ENCODE peak calls at places on chromosomes 13 and 19, in four cellular contexts. One of them, this sample, is unnamed.

GRCh38 chr19:16598848-16599247 is 26.6 kb upstream of the SLC35E1 start:
- DNase-seq in T1000: no peak
- DNase-seq in activated CD4-positive, alpha-beta T cell treated with anti-CD3 and anti-CD28 coated beads, Interleukin-2, amount 50 U/mL, for 24 hours: no peak
- DNase-seq in NCI-H446: no peak
- DNase-seq in this sample: no peak

GRCh38 chr19:40348961-40349507 is 539 bp downstream of the PLD3 start:
- DNase-seq in activated CD4-positive, alpha-beta T cell treated with anti-CD3 and anti-CD28 coated beads, Interleukin-2, amount 50 U/mL, for 24 hours: no peak
- DNase-seq in T1000: no peak
- DNase-seq in NCI-H446: peak; percentile 45
- DNase-seq in this sample: peak; percentile 43

GRCh38 chr13:103194871-103195270 is 128.7 kb upstream of the SLC10A2 start:
- DNase-seq in activated CD4-positive, alpha-beta T cell treated with anti-CD3 and anti-CD28 coated beads, Interleukin-2, amount 50 U/mL, for 24 hours: no peak
- DNase-seq in NCI-H446: no peak
- DNase-seq in T1000: no peak
- DNase-seq in this sample: no peak

GRCh38 chr19:10742494-10742893 is 24.6 kb downstream of the DNM2 start:
- DNase-seq in activated CD4-positive, alpha-beta T cell treated with anti-CD3 and anti-CD28 coated beads, Interleukin-2, amount 50 U/mL, for 24 hours: no peak
- DNase-seq in NCI-H446: peak; percentile 57
- DNase-seq in T1000: no peak
- DNase-seq in this sample: no peak

GRCh38 chr13:75042809-75043208 is 439.2 kb downstream of the TBC1D4 start:
- DNase-seq in activated CD4-positive, alpha-beta T cell treated with anti-CD3 and anti-CD28 coated beads, Interleukin-2, amount 50 U/mL, for 24 hours: no peak
- DNase-seq in T1000: no peak
- DNase-seq in NCI-H446: no peak
- DNase-seq in this sample: no peak

GRCh38 chr19:48896191-48896720 is 2.3 kb downstream of the TULP2 start:
- DNase-seq in T1000: no peak
- DNase-seq in NCI-H446: no peak
- DNase-seq in activated CD4-positive, alpha-beta T cell treated with anti-CD3 and anti-CD28 coated beads, Interleukin-2, amount 50 U/mL, for 24 hours: no peak
- DNase-seq in this sample: peak; percentile 55

GRCh38 chr19:4140237-4140711 is 13.2 kb upstream of the CREB3L3 start:
- DNase-seq in activated CD4-positive, alpha-beta T cell treated with anti-CD3 and anti-CD28 coated beads, Interleukin-2, amount 50 U/mL, for 24 hours: peak; percentile 20
- DNase-seq in T1000: no peak
- DNase-seq in NCI-H446: peak; percentile 78
- DNase-seq in this sample: peak; percentile 61

GRCh38 chr19:55778331-55778730 is 9.4 kb downstream of the RFPL4AL1 start:
- DNase-seq in activated CD4-positive, alpha-beta T cell treated with anti-CD3 and anti-CD28 coated beads, Interleukin-2, amount 50 U/mL, for 24 hours: no peak
- DNase-seq in NCI-H446: no peak
- DNase-seq in T1000: no peak
- DNase-seq in this sample: no peak

GRCh38 chr13:42740753-42741152 is 40.6 kb upstream of the FAM216B start:
- DNase-seq in T1000: no peak
- DNase-seq in activated CD4-positive, alpha-beta T cell treated with anti-CD3 and anti-CD28 coated beads, Interleukin-2, amount 50 U/mL, for 24 hours: no peak
- DNase-seq in NCI-H446: peak; percentile 45
- DNase-seq in this sample: peak; percentile 53

GRCh38 chr13:80374453-80374852 is 33.5 kb upstream of the SPRY2 start:
- DNase-seq in NCI-H446: no peak
- DNase-seq in T1000: no peak
- DNase-seq in activated CD4-positive, alpha-beta T cell treated with anti-CD3 and anti-CD28 coated beads, Interleukin-2, amount 50 U/mL, for 24 hours: no peak
- DNase-seq in this sample: no peak

GRCh38 chr19:21087871-21088270 is 5.9 kb downstream of the ZNF714 start:
- DNase-seq in T1000: no peak
- DNase-seq in NCI-H446: no peak
- DNase-seq in activated CD4-positive, alpha-beta T cell treated with anti-CD3 and anti-CD28 coated beads, Interleukin-2, amount 50 U/mL, for 24 hours: no peak
- DNase-seq in this sample: no peak

GRCh38 chr19:32373614-32374295 is 28.3 kb downstream of the ZNF507 start:
- DNase-seq in NCI-H446: peak; percentile 42
- DNase-seq in T1000: peak; percentile 76
- DNase-seq in activated CD4-positive, alpha-beta T cell treated with anti-CD3 and anti-CD28 coated beads, Interleukin-2, amount 50 U/mL, for 24 hours: no peak
- DNase-seq in this sample: peak; percentile 63

GRCh38 chr19:38245826-38246498 is 10.2 kb downstream of the PPP1R14A start:
- DNase-seq in T1000: no peak
- DNase-seq in activated CD4-positive, alpha-beta T cell treated with anti-CD3 and anti-CD28 coated beads, Interleukin-2, amount 50 U/mL, for 24 hours: no peak
- DNase-seq in NCI-H446: no peak
- DNase-seq in this sample: no peak

GRCh38 chr19:44637390-44637764 is 6.3 kb upstream of the PVR start:
- DNase-seq in NCI-H446: no peak
- DNase-seq in activated CD4-positive, alpha-beta T cell treated with anti-CD3 and anti-CD28 coated beads, Interleukin-2, amount 50 U/mL, for 24 hours: no peak
- DNase-seq in T1000: no peak
- DNase-seq in this sample: no peak

GRCh38 chr13:29859971-29860370 is 9.6 kb upstream of the UBL3 start:
- DNase-seq in activated CD4-positive, alpha-beta T cell treated with anti-CD3 and anti-CD28 coated beads, Interleukin-2, amount 50 U/mL, for 24 hours: no peak
- DNase-seq in T1000: no peak
- DNase-seq in NCI-H446: no peak
- DNase-seq in this sample: no peak

GRCh38 chr19:44282846-44283245 is 22.0 kb downstream of the ZNF235 start:
- DNase-seq in NCI-H446: no peak
- DNase-seq in T1000: no peak
- DNase-seq in activated CD4-positive, alpha-beta T cell treated with anti-CD3 and anti-CD28 coated beads, Interleukin-2, amount 50 U/mL, for 24 hours: no peak
- DNase-seq in this sample: no peak

GRCh38 chr13:66506979-66507378 is 723.2 kb downstream of the PCDH9 start:
- DNase-seq in NCI-H446: no peak
- DNase-seq in activated CD4-positive, alpha-beta T cell treated with anti-CD3 and anti-CD28 coated beads, Interleukin-2, amount 50 U/mL, for 24 hours: no peak
- DNase-seq in T1000: no peak
- DNase-seq in this sample: no peak

GRCh38 chr13:49584771-49585182 is 581 bp downstream of the RCBTB1 start:
- DNase-seq in activated CD4-positive, alpha-beta T cell treated with anti-CD3 and anti-CD28 coated beads, Interleukin-2, amount 50 U/mL, for 24 hours: no peak
- DNase-seq in NCI-H446: no peak
- DNase-seq in T1000: no peak
- DNase-seq in this sample: peak; percentile 30

GRCh38 chr13:64925284-64925683 is 2304.9 kb downstream of the PCDH9 start:
- DNase-seq in activated CD4-positive, alpha-beta T cell treated with anti-CD3 and anti-CD28 coated beads, Interleukin-2, amount 50 U/mL, for 24 hours: no peak
- DNase-seq in T1000: no peak
- DNase-seq in NCI-H446: no peak
- DNase-seq in this sample: no peak

GRCh38 chr19:33279430-33280350 is 22.6 kb downstream of the CEBPA start:
- DNase-seq in NCI-H446: no peak
- DNase-seq in activated CD4-positive, alpha-beta T cell treated with anti-CD3 and anti-CD28 coated beads, Interleukin-2, amount 50 U/mL, for 24 hours: no peak
- DNase-seq in T1000: no peak
- DNase-seq in this sample: no peak

GRCh38 chr19:45051929-45052579 is 13.2 kb downstream of the CLASRP start:
- DNase-seq in T1000: no peak
- DNase-seq in NCI-H446: no peak
- DNase-seq in activated CD4-positive, alpha-beta T cell treated with anti-CD3 and anti-CD28 coated beads, Interleukin-2, amount 50 U/mL, for 24 hours: no peak
- DNase-seq in this sample: no peak

GRCh38 chr19:50419580-50420035 is 870 bp downstream of the SPIB start:
- DNase-seq in T1000: no peak
- DNase-seq in NCI-H446: no peak
- DNase-seq in activated CD4-positive, alpha-beta T cell treated with anti-CD3 and anti-CD28 coated beads, Interleukin-2, amount 50 U/mL, for 24 hours: no peak
- DNase-seq in this sample: no peak

GRCh38 chr13:24127116-24127631 is 33.3 kb upstream of the SPATA13 start:
- DNase-seq in NCI-H446: no peak
- DNase-seq in activated CD4-positive, alpha-beta T cell treated with anti-CD3 and anti-CD28 coated beads, Interleukin-2, amount 50 U/mL, for 24 hours: no peak
- DNase-seq in T1000: no peak
- DNase-seq in this sample: no peak